ENCODE peak calls at places on chromosome 17, in eight cellular contexts. L, A, V, N, Q, I, B and P are unnamed samples.
A peak's percentile ranks its signal among the peaks of the same experiment; 100 is the strongest.

GRCh38 chr17:30274887-30275286 is 16.9 kb downstream of the BLMH start:
- DNase-seq in N (no peak), I (no peak), L (peak; percentile 11), Q (no peak), A (no peak), B (no peak), V (no peak), P (no peak)

GRCh38 chr17:47698749-47699535 is 5.0 kb downstream of the TBKBP1 start:
- DNase-seq in V (peak; percentile 93), B (peak; percentile 33), N (no peak), L (peak; percentile 68), I (peak; percentile 70), A (peak; percentile 47), Q (peak; percentile 22), P (peak; percentile 47)

GRCh38 chr17:55587608-55588139 is 76.4 kb upstream of the SMIM36 start:
- DNase-seq in V (no peak), N (peak; percentile 52), I (no peak), A (peak; percentile 74), Q (no peak), L (peak; percentile 89), B (peak; percentile 89), P (no peak)

GRCh38 chr17:42889809-42890208 is 10.8 kb upstream of the G6PC1 start:
- DNase-seq in Q (no peak), I (no peak), A (no peak), N (no peak), B (no peak), V (no peak), L (no peak), P (no peak)

GRCh38 chr17:77098884-77099545 is 41.8 kb upstream of the SEC14L1 start:
- DNase-seq in A (peak; percentile 90), V (no peak), L (peak; percentile 78), Q (peak; percentile 53), B (peak; percentile 94), I (peak; percentile 58), N (peak; percentile 78), P (peak; percentile 49)

GRCh38 chr17:66317629-66318028 is 15.2 kb downstream of the PRKCA start:
- DNase-seq in V (no peak), N (no peak), Q (no peak), A (peak; percentile 45), L (peak; percentile 34), B (no peak), I (no peak), P (no peak)

GRCh38 chr17:30234954-30235353 is 543 bp downstream of the SLC6A4 start:
- DNase-seq in A (no peak), Q (no peak), V (peak; percentile 78), I (no peak), B (no peak), L (no peak), N (no peak), P (no peak)

GRCh38 chr17:79795795-79796569 is 895 bp downstream of the CBX8 start:
- DNase-seq in N (no peak), A (peak; percentile 19), I (no peak), L (no peak), Q (no peak), B (no peak), V (peak; percentile 68), P (no peak)

GRCh38 chr17:28912281-28912937 is 9.5 kb upstream of the DHRS13 start:
- DNase-seq in L (no peak), A (no peak), V (no peak), N (no peak), I (no peak), Q (no peak), B (no peak), P (no peak)

GRCh38 chr17:44221072-44221861 is 1.8 kb upstream of the UBTF start:
- DNase-seq in A (peak; percentile 77), N (peak; percentile 77), V (peak; percentile 86), Q (peak; percentile 67), I (peak; percentile 68), B (peak; percentile 87), L (peak; percentile 87), P (no peak)

GRCh38 chr17:78127240-78127887 is 1.2 kb downstream of the TMC6 start:
- DNase-seq in V (peak; percentile 86), I (peak; percentile 75), N (no peak), A (no peak), B (no peak), L (no peak), Q (no peak), P (no peak)

GRCh38 chr17:80989586-80989913 is 2.1 kb upstream of the CHMP6 start:
- DNase-seq in L (no peak), Q (no peak), A (no peak), I (no peak), N (no peak), V (peak; percentile 15), B (no peak), P (no peak)

GRCh38 chr17:49587366-49588073 is 11.8 kb downstream of the NXPH3 start:
- DNase-seq in I (no peak), Q (no peak), V (no peak), L (no peak), A (no peak), N (no peak), B (no peak), P (no peak)

GRCh38 chr17:38663125-38663751 is 11.5 kb downstream of the EPOP start:
- DNase-seq in N (no peak), A (peak; percentile 24), B (peak; percentile 39), I (peak; percentile 62), L (peak; percentile 73), Q (no peak), V (peak; percentile 74), P (no peak)

GRCh38 chr17:44220211-44221071 is 966 bp upstream of the UBTF start:
- DNase-seq in Q (peak; percentile 40), A (peak; percentile 61), I (no peak), V (peak; percentile 82), L (peak; percentile 83), N (no peak), B (peak; percentile 54), P (no peak)

GRCh38 chr17:2266045-2266864 is 37.3 kb downstream of the SMG6 start:
- DNase-seq in A (no peak), B (no peak), V (peak; percentile 64), N (peak; percentile 35), L (no peak), Q (no peak), I (peak; percentile 31), P (no peak)

GRCh38 chr17:16282522-16282921 is 65.5 kb downstream of the PIGL start:
- DNase-seq in N (no peak), A (peak; percentile 89), B (peak; percentile 76), V (no peak), Q (no peak), I (no peak), L (peak; percentile 88), P (no peak)

GRCh38 chr17:48150107-48150463 is 42.5 kb downstream of the SNX11 start:
- DNase-seq in Q (no peak), I (no peak), N (no peak), L (no peak), B (no peak), V (no peak), A (no peak), P (no peak)

DNA sequence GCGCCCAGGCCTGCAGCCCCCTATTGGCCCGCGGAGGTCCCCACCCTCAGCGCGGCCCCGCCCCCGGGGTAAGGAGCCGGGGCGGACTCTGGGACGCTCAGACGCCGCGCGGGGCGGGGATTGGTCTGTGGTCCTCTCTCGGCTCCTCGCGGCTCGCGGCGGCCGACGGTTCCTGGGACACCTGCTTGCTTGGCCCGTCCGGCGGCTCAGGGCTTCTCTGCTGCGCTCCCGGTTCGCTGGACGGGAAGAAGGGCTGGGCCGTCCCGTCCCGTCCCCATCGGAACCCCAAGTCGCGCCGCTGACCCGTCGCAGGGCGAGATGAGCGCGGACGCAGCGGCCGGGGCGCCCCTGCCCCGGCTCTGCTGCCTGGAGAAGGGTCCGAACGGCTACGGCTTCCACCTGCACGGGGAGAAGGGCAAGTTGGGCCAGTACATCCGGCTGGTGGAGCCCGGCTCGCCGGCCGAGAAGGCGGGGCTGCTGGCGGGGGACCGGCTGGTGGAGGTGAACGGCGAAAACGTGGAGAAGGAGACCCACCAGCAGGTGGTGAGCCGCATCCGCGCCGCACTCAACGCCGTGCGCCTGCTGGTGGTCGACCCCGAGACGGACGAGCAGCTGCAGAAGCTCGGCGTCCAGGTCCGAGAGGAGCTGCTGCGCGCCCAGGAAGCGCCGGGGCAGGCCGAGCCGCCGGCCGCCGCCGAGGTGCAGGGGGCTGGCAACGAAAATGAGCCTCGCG is at the start of gene NHERF1:
- DNase-seq in Q (peak; percentile 96), A (peak; percentile 84), B (peak; percentile 91), I (peak; percentile 93), V (peak; percentile 99), N (peak; percentile 88), L (peak; percentile 56), P (peak; percentile 83)
- TF ChIP-seq CTCF in Q (no peak), A (peak; percentile 14), B (no peak), I (no peak), V (no peak), N (no peak), L (no peak), P (no peak)

DNA sequence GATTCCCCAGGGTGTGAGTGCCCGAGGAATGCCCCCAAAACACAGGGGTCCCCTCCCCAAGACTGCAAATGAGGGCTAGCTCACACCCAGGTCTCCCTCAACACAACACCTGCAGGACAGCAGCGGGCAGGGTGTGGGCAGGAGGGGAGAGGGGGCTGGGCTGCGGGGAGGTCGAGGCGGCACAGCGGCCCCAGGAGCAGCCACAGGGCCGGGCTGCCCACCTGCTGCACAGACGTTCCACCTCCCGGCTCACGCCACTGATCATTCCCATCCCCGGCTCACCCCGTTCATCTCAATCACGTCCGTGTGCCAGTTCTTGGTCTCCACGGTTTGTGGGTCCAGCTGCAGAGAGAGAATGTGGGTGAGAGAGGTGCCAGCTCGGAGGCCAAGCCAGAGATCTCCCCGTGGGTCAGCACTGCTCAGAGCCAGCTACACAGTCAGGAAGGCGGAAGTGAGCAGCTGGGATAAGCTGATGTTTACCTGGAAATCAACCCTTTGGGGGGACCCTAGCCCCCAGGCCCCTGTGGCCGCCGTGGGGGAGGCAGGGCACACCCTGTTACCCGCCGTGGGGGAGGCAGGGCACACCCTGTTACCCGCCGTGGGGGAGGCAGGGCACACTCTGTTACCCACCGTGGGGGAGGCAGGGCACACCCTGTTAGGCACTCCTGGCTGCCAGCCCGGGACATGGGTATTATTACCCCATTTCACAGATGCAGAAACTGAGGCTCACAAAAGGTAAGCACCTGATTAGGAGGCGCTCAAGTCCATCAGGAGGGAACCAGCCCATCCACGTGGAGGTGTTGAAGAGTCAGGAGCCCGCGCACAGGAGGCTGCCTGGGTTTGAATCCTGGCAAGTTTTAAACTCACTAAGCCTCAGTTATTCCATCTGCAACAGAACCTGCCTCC is 16.1 kb downstream of the TIMM22 start:
- DNase-seq in L (no peak), I (no peak), V (no peak), A (no peak), B (no peak), Q (no peak), N (no peak), P (no peak)
- TF ChIP-seq CTCF in L (no peak), I (no peak), V (no peak), A (no peak), B (no peak), Q (no peak), N (no peak), P (no peak)

GRCh38 chr17:8957721-8958120 is 7.8 kb downstream of the PIK3R5 start:
- DNase-seq in A (no peak), L (no peak), B (no peak), I (no peak), V (no peak), N (no peak), Q (no peak), P (no peak)
- TF ChIP-seq CTCF in A (no peak), L (no peak), B (no peak), I (no peak), V (no peak), N (no peak), Q (no peak), P (no peak)

DNA sequence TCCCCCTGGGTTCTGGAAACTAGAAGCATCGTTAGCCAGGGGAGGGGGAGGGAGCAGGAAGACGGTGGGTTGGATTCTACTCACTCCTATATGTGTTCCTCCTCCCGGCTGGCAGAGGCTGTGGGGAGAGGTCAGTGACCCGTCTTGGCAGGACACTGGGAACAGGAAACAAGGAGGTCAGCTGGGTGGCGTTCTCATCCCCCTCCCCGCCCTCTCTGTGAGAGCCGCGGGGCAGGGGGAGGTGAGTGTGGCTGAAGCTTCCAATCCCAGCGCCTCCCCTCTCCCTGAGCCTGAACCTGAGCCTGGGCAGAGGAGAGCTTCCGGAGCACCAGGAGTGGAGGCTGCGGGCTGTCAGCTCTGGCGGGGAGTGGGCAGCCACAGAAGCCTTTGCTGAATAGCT is 12.5 kb downstream of the GPRC5C start:
- DNase-seq in B (peak; percentile 63), Q (no peak), I (no peak), V (no peak), A (no peak), N (peak; percentile 59), L (no peak), P (no peak)
- TF ChIP-seq CTCF in B (no peak), Q (no peak), I (no peak), V (no peak), A (no peak), N (no peak), L (no peak), P (no peak)